ENCODE peak calls at places on chromosomes 11 and 22, in six cellular contexts. Z is kidney glomerular epithelial cell, O is neural progenitor cell, B is hepatocyte, U is NCI-H1105 treated with DMSO at 0.1 percent for 48 hours, A is gastrocnemius medialis. K is an unnamed sample.

GRCh38 chr11:93846411-93846810 is 4.0 kb downstream of the VSTM5 start:
- DNase-seq in Z (no peak), O (no peak), B (no peak), U (no peak), A (no peak), K (no peak)

GRCh38 chr11:64719406-64719805 is 3.6 kb downstream of the NRXN2 start:
- DNase-seq in Z (no peak), O (no peak), B (no peak), U (no peak), A (no peak), K (no peak)

GRCh38 chr11:77127674-77127968 is 425 bp upstream of the MYO7A start:
- DNase-seq in Z (no peak), O (peak; percentile 41), B (no peak), U (no peak), A (no peak), K (no peak)

GRCh38 chr11:44578279-44578678 is 12.8 kb downstream of the CD82 start:
- DNase-seq in Z (no peak), O (no peak), B (no peak), U (no peak), A (no peak), K (no peak)

GRCh38 chr11:110778351-110778750 is 66.1 kb upstream of the ARHGAP20 start:
- DNase-seq in Z (no peak), O (no peak), B (no peak), U (no peak), A (no peak), K (no peak)

GRCh38 chr11:127919206-127920000 is 668.0 kb downstream of the ETS1 start:
- DNase-seq in Z (peak; percentile 11), O (no peak), B (no peak), U (no peak), A (no peak), K (peak; percentile 23)

GRCh38 chr22:23705358-23705757 is 14.5 kb downstream of the RGL4 start:
- DNase-seq in Z (no peak), O (no peak), B (no peak), U (no peak), A (no peak), K (no peak)

GRCh38 chr11:46855863-46856262 is 9.8 kb upstream of the CKAP5 start:
- DNase-seq in Z (no peak), O (no peak), B (no peak), U (no peak), A (no peak), K (no peak)

GRCh38 chr11:100692290-100692689 is 5.2 kb downstream of the ARHGAP42 start:
- DNase-seq in Z (no peak), O (no peak), B (no peak), U (no peak), A (no peak), K (no peak)

GRCh38 chr11:110463153-110463552 is 33.4 kb downstream of the FDX1 start:
- DNase-seq in Z (peak; percentile 32), O (peak; percentile 69), B (peak; percentile 67), U (peak; percentile 43), A (peak; percentile 29), K (peak; percentile 63)

GRCh38 chr11:120601566-120601965 is 90.0 kb downstream of the GRIK4 start:
- DNase-seq in Z (peak; percentile 20), O (no peak), B (no peak), U (peak; percentile 53), A (no peak), K (no peak)

GRCh38 chr22:30424471-30425326 is 869 bp upstream of the MTFP1 start:
- DNase-seq in Z (peak; percentile 31), O (peak; percentile 57), B (peak; percentile 37), U (no peak), A (no peak), K (peak; percentile 34)

GRCh38 chr11:20470348-20470747 is 82.8 kb downstream of the PRMT3 start:
- DNase-seq in Z (no peak), O (no peak), B (no peak), U (no peak), A (no peak), K (no peak)

GRCh38 chr11:35016939-35017338 is 100.5 kb downstream of the PDHX start:
- DNase-seq in Z (no peak), O (no peak), B (no peak), U (no peak), A (no peak), K (no peak)

GRCh38 chr11:73972620-73973449 is 9.8 kb downstream of the UCP2 start:
- DNase-seq in Z (no peak), O (no peak), B (no peak), U (no peak), A (no peak), K (no peak)